ENCODE peak calls at places on chromosomes 7 and 10, in seven cellular contexts. F, M, V, J, U, N and I are unnamed samples.

GRCh38 chr10:17140386-17140761 is 10.8 kb upstream of the CUBN start:
- DNase-seq in F (no peak), M (no peak), V (no peak), J (no peak), U (no peak), N (no peak), I (no peak)

GRCh38 chr7:143305423-143306070 is 10.4 kb upstream of the CLCN1 start:
- DNase-seq in F (peak), M (peak), V (peak), J (peak), U (peak), N (peak), I (peak)

GRCh38 chr7:16915405-16915804 is 33.6 kb upstream of the AGR3 start:
- DNase-seq in F (no peak), M (no peak), V (no peak), J (peak), U (no peak), N (no peak), I (no peak)

GRCh38 chr7:153628825-153629224 is 423.4 kb upstream of the DPP6 start:
- DNase-seq in F (no peak), M (no peak), V (no peak), J (no peak), U (no peak), N (no peak), I (no peak)

GRCh38 chr7:51280156-51280555 is 36.5 kb downstream of the COBL start:
- DNase-seq in F (no peak), M (no peak), V (no peak), J (no peak), U (no peak), N (no peak), I (no peak)

GRCh38 chr7:149765399-149766121 is 7.8 kb downstream of the ZNF467 start:
- DNase-seq in F (no peak), M (no peak), V (no peak), J (no peak), U (no peak), N (no peak), I (no peak)

GRCh38 chr7:81155654-81156373 is 237.0 kb upstream of the SEMA3C start:
- DNase-seq in F (no peak), M (no peak), V (no peak), J (no peak), U (no peak), N (no peak), I (no peak)

GRCh38 chr10:104913390-104913789 is 272.3 kb downstream of the SORCS3 start:
- DNase-seq in F (no peak), M (no peak), V (no peak), J (no peak), U (no peak), N (no peak), I (no peak)

GRCh38 chr10:124535731-124536495 is 74.3 kb downstream of the LHPP start:
- DNase-seq in F (no peak), M (no peak), V (no peak), J (no peak), U (no peak), N (no peak), I (no peak)

GRCh38 chr7:16991551-16991950 is 109.8 kb upstream of the AGR3 start:
- DNase-seq in F (no peak), M (no peak), V (no peak), J (no peak), U (no peak), N (no peak), I (no peak)

GRCh38 chr7:111958889-111959288 is 247.3 kb downstream of the DOCK4 start:
- DNase-seq in F (no peak), M (no peak), V (no peak), J (peak), U (no peak), N (no peak), I (no peak)